ENCODE peak calls at places on chromosomes 3 and 15, in seven cellular contexts. One of them, this sample, is unnamed.

GRCh38 chr15:58049520-58050227 is 15.8 kb downstream of the ALDH1A2 start:
- DNase-seq in iris pigment epithelial cell: no peak
- DNase-seq in activated naive CD4-positive, alpha-beta T cell treated with anti-CD3 and anti-CD28 coated beads, Interleukin-2, amount 50 U/mL, for 16 hours: no peak
- DNase-seq in psoas muscle: no peak
- DNase-seq in LoVo: no peak
- DNase-seq in A549: no peak
- DNase-seq in MV-4-11: no peak
- DNase-seq in this sample: no peak

GRCh38 chr3:122112754-122113153 is 57.6 kb downstream of the CD86 start:
- DNase-seq in activated naive CD4-positive, alpha-beta T cell treated with anti-CD3 and anti-CD28 coated beads, Interleukin-2, amount 50 U/mL, for 16 hours: no peak
- DNase-seq in psoas muscle: no peak
- DNase-seq in iris pigment epithelial cell: no peak
- DNase-seq in LoVo: no peak
- DNase-seq in MV-4-11: peak
- DNase-seq in A549: no peak
- DNase-seq in this sample: no peak

GRCh38 chr3:196115678-196116083 is 33.8 kb upstream of the TFRC start:
- DNase-seq in A549: no peak
- DNase-seq in MV-4-11: peak
- DNase-seq in activated naive CD4-positive, alpha-beta T cell treated with anti-CD3 and anti-CD28 coated beads, Interleukin-2, amount 50 U/mL, for 16 hours: no peak
- DNase-seq in LoVo: no peak
- DNase-seq in psoas muscle: no peak
- DNase-seq in iris pigment epithelial cell: no peak
- DNase-seq in this sample: no peak

GRCh38 chr3:127167315-127168043 is 25.5 kb upstream of the PRR23E start:
- DNase-seq in A549: no peak
- DNase-seq in psoas muscle: no peak
- DNase-seq in LoVo: no peak
- DNase-seq in iris pigment epithelial cell: no peak
- DNase-seq in activated naive CD4-positive, alpha-beta T cell treated with anti-CD3 and anti-CD28 coated beads, Interleukin-2, amount 50 U/mL, for 16 hours: no peak
- DNase-seq in MV-4-11: no peak
- DNase-seq in this sample: no peak

GRCh38 chr3:143850877-143851276 is 2.6 kb upstream of the SLC9A9 start:
- DNase-seq in psoas muscle: no peak
- DNase-seq in A549: no peak
- DNase-seq in LoVo: no peak
- DNase-seq in iris pigment epithelial cell: peak
- DNase-seq in activated naive CD4-positive, alpha-beta T cell treated with anti-CD3 and anti-CD28 coated beads, Interleukin-2, amount 50 U/mL, for 16 hours: no peak
- DNase-seq in MV-4-11: no peak
- DNase-seq in this sample: no peak

GRCh38 chr15:85993116-85993515 is 86.6 kb upstream of the AGBL1 start:
- DNase-seq in iris pigment epithelial cell: no peak
- DNase-seq in A549: no peak
- DNase-seq in MV-4-11: no peak
- DNase-seq in activated naive CD4-positive, alpha-beta T cell treated with anti-CD3 and anti-CD28 coated beads, Interleukin-2, amount 50 U/mL, for 16 hours: no peak
- DNase-seq in LoVo: no peak
- DNase-seq in psoas muscle: no peak
- DNase-seq in this sample: no peak

GRCh38 chr15:80489030-80489594 is 84.9 kb downstream of the ARNT2 start:
- DNase-seq in MV-4-11: peak
- DNase-seq in psoas muscle: no peak
- DNase-seq in activated naive CD4-positive, alpha-beta T cell treated with anti-CD3 and anti-CD28 coated beads, Interleukin-2, amount 50 U/mL, for 16 hours: no peak
- DNase-seq in LoVo: no peak
- DNase-seq in iris pigment epithelial cell: peak
- DNase-seq in A549: no peak
- DNase-seq in this sample: no peak

GRCh38 chr15:32688151-32688639 is 29.6 kb upstream of the GREM1 start:
- DNase-seq in iris pigment epithelial cell: peak
- DNase-seq in LoVo: peak
- DNase-seq in psoas muscle: no peak
- DNase-seq in MV-4-11: no peak
- DNase-seq in A549: peak
- DNase-seq in activated naive CD4-positive, alpha-beta T cell treated with anti-CD3 and anti-CD28 coated beads, Interleukin-2, amount 50 U/mL, for 16 hours: no peak
- DNase-seq in this sample: no peak

GRCh38 chr3:25465266-25465860 is 37.3 kb downstream of the RARB start:
- DNase-seq in psoas muscle: no peak
- DNase-seq in A549: no peak
- DNase-seq in activated naive CD4-positive, alpha-beta T cell treated with anti-CD3 and anti-CD28 coated beads, Interleukin-2, amount 50 U/mL, for 16 hours: no peak
- DNase-seq in iris pigment epithelial cell: peak
- DNase-seq in MV-4-11: no peak
- DNase-seq in LoVo: no peak
- DNase-seq in this sample: no peak